ENCODE peak calls at places on chromosomes 7 and 10, in four cellular contexts. One of them, this sample, is unnamed.

GRCh38 chr10:85602306-85602705 is 764.3 kb downstream of the GRID1 start:
- DNase-seq in Calu3: no peak
- DNase-seq in upper lobe of left lung: no peak
- DNase-seq in cardiac muscle cell: no peak
- DNase-seq in this sample: no peak

GRCh38 chr10:78259394-78259793 is 225.7 kb downstream of the RPS24 start:
- DNase-seq in Calu3: no peak
- DNase-seq in cardiac muscle cell: no peak
- DNase-seq in upper lobe of left lung: peak
- DNase-seq in this sample: no peak

GRCh38 chr10:21720090-21720489 is 186.1 kb downstream of the MLLT10 start:
- DNase-seq in cardiac muscle cell: no peak
- DNase-seq in upper lobe of left lung: no peak
- DNase-seq in Calu3: no peak
- DNase-seq in this sample: no peak

GRCh38 chr10:69748621-69749020 is 53.1 kb upstream of the COL13A1 start:
- DNase-seq in Calu3: no peak
- DNase-seq in upper lobe of left lung: no peak
- DNase-seq in cardiac muscle cell: no peak
- DNase-seq in this sample: no peak

GRCh38 chr7:85103962-85104361 is 82.9 kb downstream of the SEMA3D start:
- DNase-seq in upper lobe of left lung: no peak
- DNase-seq in cardiac muscle cell: no peak
- DNase-seq in Calu3: no peak
- DNase-seq in this sample: no peak

GRCh38 chr10:126387041-126387908 is 1.0 kb downstream of the ADAM12 start:
- DNase-seq in Calu3: peak
- DNase-seq in cardiac muscle cell: peak
- DNase-seq in upper lobe of left lung: peak
- DNase-seq in this sample: no peak

GRCh38 chr10:129963076-129963830 is 821 bp downstream of the EBF3 start:
- DNase-seq in Calu3: no peak
- DNase-seq in cardiac muscle cell: peak
- DNase-seq in upper lobe of left lung: no peak
- DNase-seq in this sample: no peak

GRCh38 chr10:21078410-21079329 is 181.6 kb upstream of the NEBL start:
- DNase-seq in cardiac muscle cell: peak
- DNase-seq in upper lobe of left lung: peak
- DNase-seq in Calu3: peak
- DNase-seq in this sample: no peak

GRCh38 chr7:1950623-1951523 is 280.8 kb downstream of the ELFN1 start:
- DNase-seq in Calu3: no peak
- DNase-seq in upper lobe of left lung: peak
- DNase-seq in cardiac muscle cell: peak
- DNase-seq in this sample: no peak

GRCh38 chr10:34522542-34522941 is 292.6 kb downstream of the PARD3 start:
- DNase-seq in Calu3: no peak
- DNase-seq in cardiac muscle cell: peak
- DNase-seq in upper lobe of left lung: no peak
- DNase-seq in this sample: no peak

GRCh38 chr7:121126801-121127534 is 138.5 kb downstream of the CPED1 start:
- DNase-seq in Calu3: no peak
- DNase-seq in cardiac muscle cell: peak
- DNase-seq in upper lobe of left lung: no peak
- DNase-seq in this sample: no peak

GRCh38 chr10:43199684-43200537 is 61.7 kb downstream of the CSGALNACT2 start:
- DNase-seq in Calu3: no peak
- DNase-seq in upper lobe of left lung: peak
- DNase-seq in cardiac muscle cell: no peak
- DNase-seq in this sample: no peak

GRCh38 chr10:30792025-30792424 is 162.5 kb upstream of the LYZL2 start:
- DNase-seq in Calu3: no peak
- DNase-seq in upper lobe of left lung: no peak
- DNase-seq in cardiac muscle cell: no peak
- DNase-seq in this sample: no peak

GRCh38 chr10:16592327-16592854 is 70.7 kb upstream of the C1QL3 start:
- DNase-seq in Calu3: no peak
- DNase-seq in cardiac muscle cell: no peak
- DNase-seq in upper lobe of left lung: no peak
- DNase-seq in this sample: no peak

GRCh38 chr7:78326870-78327269 is 528.3 kb downstream of the PHTF2 start:
- DNase-seq in Calu3: no peak
- DNase-seq in cardiac muscle cell: peak
- DNase-seq in upper lobe of left lung: no peak
- DNase-seq in this sample: no peak

GRCh38 chr7:131357282-131357880 is 29.7 kb downstream of the MKLN1 start:
- DNase-seq in Calu3: no peak
- DNase-seq in cardiac muscle cell: no peak
- DNase-seq in upper lobe of left lung: no peak
- DNase-seq in this sample: no peak

GRCh38 chr10:71383972-71384687 is 12.6 kb upstream of the CDH23 start:
- DNase-seq in Calu3: peak
- DNase-seq in upper lobe of left lung: peak
- DNase-seq in cardiac muscle cell: peak
- DNase-seq in this sample: no peak

GRCh38 chr10:97408496-97408992 is 7.4 kb upstream of the RRP12 start:
- DNase-seq in Calu3: peak
- DNase-seq in cardiac muscle cell: no peak
- DNase-seq in upper lobe of left lung: no peak
- DNase-seq in this sample: no peak

GRCh38 chr7:77455334-77455733 is 39.2 kb upstream of the GSAP start:
- DNase-seq in cardiac muscle cell: peak
- DNase-seq in Calu3: no peak
- DNase-seq in upper lobe of left lung: peak
- DNase-seq in this sample: no peak

GRCh38 chr7:97020601-97021442 is 3.8 kb downstream of the DLX5 start:
- DNase-seq in cardiac muscle cell: no peak
- DNase-seq in Calu3: no peak
- DNase-seq in upper lobe of left lung: no peak
- DNase-seq in this sample: no peak

GRCh38 chr7:95684037-95684436 is 87.7 kb upstream of the PDK4 start:
- DNase-seq in Calu3: no peak
- DNase-seq in upper lobe of left lung: no peak
- DNase-seq in cardiac muscle cell: peak
- DNase-seq in this sample: no peak

GRCh38 chr10:100827819-100828743 is 82.7 kb downstream of the PAX2 start:
- DNase-seq in cardiac muscle cell: no peak
- DNase-seq in upper lobe of left lung: no peak
- DNase-seq in Calu3: peak
- DNase-seq in this sample: no peak

GRCh38 chr7:87225696-87226095 is 6.2 kb upstream of the TMEM243 start:
- DNase-seq in cardiac muscle cell: no peak
- DNase-seq in upper lobe of left lung: no peak
- DNase-seq in Calu3: peak
- DNase-seq in this sample: no peak

GRCh38 chr10:98055875-98056516 is 25.6 kb upstream of the CRTAC1 start:
- DNase-seq in upper lobe of left lung: no peak
- DNase-seq in cardiac muscle cell: peak
- DNase-seq in Calu3: peak
- DNase-seq in this sample: no peak

GRCh38 chr10:32190890-32191491 is 134.8 kb upstream of the KIF5B start:
- DNase-seq in Calu3: no peak
- DNase-seq in cardiac muscle cell: peak
- DNase-seq in upper lobe of left lung: no peak
- DNase-seq in this sample: no peak

GRCh38 chr7:26182706-26183105 is 17.8 kb downstream of the HNRNPA2B1 start:
- DNase-seq in Calu3: no peak
- DNase-seq in upper lobe of left lung: no peak
- DNase-seq in cardiac muscle cell: no peak
- DNase-seq in this sample: no peak

GRCh38 chr10:103145860-103146466 is 47.1 kb downstream of the NT5C2 start:
- DNase-seq in Calu3: peak
- DNase-seq in cardiac muscle cell: peak
- DNase-seq in upper lobe of left lung: peak
- DNase-seq in this sample: no peak